ENCODE peak calls at places on chromosomes 12 and 14, in four cellular contexts. F is HL-60, D is esophagus muscularis mucosa, L is prostate gland. U is an unnamed sample.

GRCh38 chr12:132831771-132832170 is 3.1 kb upstream of the GOLGA3 start:
- DNase-seq in F (no peak), D (no peak), L (no peak), U (no peak)

GRCh38 chr14:95993768-95994592 is 45.2 kb upstream of the C14orf132 start:
- DNase-seq in F (peak), D (no peak), L (peak), U (no peak)

GRCh38 chr14:68408680-68409079 is 384.2 kb downstream of the ZFP36L1 start:
- DNase-seq in F (no peak), D (no peak), L (no peak), U (no peak)

GRCh38 chr12:104670439-104671406 is 214.0 kb downstream of the CHST11 start:
- DNase-seq in F (no peak), D (no peak), L (no peak), U (no peak)

GRCh38 chr12:10941916-10942607 is 3.0 kb upstream of the TAS2R14 start:
- DNase-seq in F (peak), D (no peak), L (no peak), U (no peak)

GRCh38 chr12:106234513-106234912 is 13.3 kb downstream of the CKAP4 start:
- DNase-seq in F (no peak), D (no peak), L (no peak), U (no peak)

GRCh38 chr14:21557084-21557901 is 22.6 kb downstream of the OR10G3 start:
- DNase-seq in F (peak), D (peak), L (peak), U (peak)

GRCh38 chr12:103626498-103626897 is 39.4 kb downstream of the STAB2 start:
- DNase-seq in F (no peak), D (peak), L (peak), U (peak)

GRCh38 chr12:94994312-94994711 is 9.2 kb downstream of the NDUFA12 start:
- DNase-seq in F (no peak), D (no peak), L (no peak), U (no peak)

GRCh38 chr12:70645494-70646317 is 8.5 kb upstream of the PTPRB start:
- DNase-seq in F (no peak), D (no peak), L (peak), U (peak)

GRCh38 chr12:25368542-25368941 is 117.8 kb upstream of the KRAS start:
- DNase-seq in F (no peak), D (no peak), L (no peak), U (no peak)
- TF ChIP-seq POLR2AphosphoS5 in F (no peak), D (no peak), L (no peak), U (no peak)

DNA sequence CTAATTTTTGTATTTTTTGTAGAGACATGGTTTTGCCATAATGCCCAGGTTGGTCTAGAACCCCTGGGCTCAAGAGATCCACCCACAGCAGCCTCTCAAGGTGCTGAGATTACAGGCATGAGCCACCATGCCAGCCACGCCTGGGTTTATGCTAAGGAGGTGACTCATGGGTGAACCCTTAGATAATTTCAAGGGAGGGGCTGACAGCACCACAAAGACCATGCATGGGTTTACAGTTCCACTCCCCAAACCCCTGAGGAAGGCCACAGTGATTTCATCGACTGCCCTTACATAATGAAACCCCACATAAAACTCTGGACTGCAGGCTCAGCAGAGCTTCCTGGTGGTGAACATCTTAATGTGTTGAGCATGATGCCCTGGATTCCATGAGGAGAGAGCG is 33.7 kb downstream of the TMEM132D start:
- DNase-seq in F (no peak), D (no peak), L (no peak), U (no peak)
- TF ChIP-seq POLR2AphosphoS5 in F (no peak), D (no peak), L (no peak), U (no peak)

GRCh38 chr12:4275869-4276253 is 2.3 kb downstream of the CCND2 start:
- DNase-seq in F (no peak), D (peak), L (no peak), U (peak)
- TF ChIP-seq POLR2AphosphoS5 in F (no peak), D (no peak), L (no peak), U (peak)

GRCh38 chr12:12723681-12724420 is 6.7 kb downstream of the CDKN1B start:
- DNase-seq in F (peak), D (peak), L (no peak), U (peak)
- TF ChIP-seq POLR2AphosphoS5 in F (no peak), D (peak), L (no peak), U (no peak)

GRCh38 chr12:111451649-111452129 is 46.0 kb downstream of the SH2B3 start:
- DNase-seq in F (peak), D (peak), L (no peak), U (no peak)
- TF ChIP-seq POLR2AphosphoS5 in F (no peak), D (no peak), L (peak), U (no peak)

U was measured in transverse colon.